ENCODE peak calls at places on chromosomes 6 and 20, in four cellular contexts. C, U, P and V are unnamed samples. For H3K9me3, the result is how much of the 10 kb centered on the place peaks cover.

GRCh38 chr6:154261688-154262397 is 94.8 kb downstream of the IPCEF1 start:
- DNase-seq in C (no peak), U (no peak), P (no peak), V (no peak)

GRCh38 chr6:89133981-89134380 is 11.9 kb upstream of the PM20D2 start:
- DNase-seq in C (no peak), U (no peak), P (no peak), V (no peak)

GRCh38 chr6:41408576-41408975 is 73.2 kb downstream of the NCR2 start:
- DNase-seq in C (no peak), U (no peak), P (no peak), V (no peak)

GRCh38 chr6:20717743-20718142 is 183.5 kb downstream of the CDKAL1 start:
- DNase-seq in C (no peak), U (no peak), P (no peak), V (no peak)

GRCh38 chr6:163751032-163751525 is 336.6 kb downstream of the QKI start:
- DNase-seq in C (no peak), U (no peak), P (no peak), V (no peak)

GRCh38 chr6:920512-920911 is 227.6 kb upstream of the EXOC2 start:
- DNase-seq in C (no peak), U (no peak), P (no peak), V (no peak)

GRCh38 chr6:113050979-113051378 is 703.8 kb downstream of the RFPL4B start:
- DNase-seq in C (no peak), U (no peak), P (no peak), V (no peak)

GRCh38 chr20:50048420-50049166 is 64.4 kb downstream of the UBE2V1 start:
- DNase-seq in C (no peak), U (no peak), P (peak), V (no peak)

DNA sequence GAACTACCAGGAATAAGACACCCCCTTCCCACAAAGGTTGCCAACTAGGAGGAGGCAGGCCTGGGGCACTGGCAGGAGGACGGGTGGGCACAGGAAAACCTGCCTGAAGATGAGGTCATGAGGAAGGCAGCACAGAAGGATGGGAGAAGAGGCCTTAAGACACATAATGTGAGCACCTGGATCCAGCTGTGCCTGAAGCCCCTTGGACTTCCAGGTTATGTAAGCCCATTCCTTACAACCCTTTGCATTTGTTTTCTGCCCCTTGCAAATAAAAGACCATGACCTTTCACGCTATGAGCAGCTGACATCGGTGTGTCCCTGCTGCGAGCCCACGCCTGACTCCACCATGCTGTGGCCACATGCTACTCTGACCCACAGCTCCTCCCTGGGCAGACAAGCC is 23.4 kb downstream of the KCNQ2 start:
- DNase-seq in C (no peak), U (no peak), P (no peak), V (no peak)
- H3K27ac ChIP-seq in C (no peak), U (no peak), P (no peak), V (no peak)

GRCh38 chr20:29299811-29300578 is 1957.5 kb upstream of the DEFB115 start:
- DNase-seq in C (no peak), U (no peak), P (no peak), V (no peak)

GRCh38 chr20:29297411-29298270 is 1959.8 kb upstream of the DEFB115 start:
- DNase-seq in C (no peak), U (no peak), P (no peak), V (no peak)

GRCh38 chr20:29300579-29301551 is 1956.6 kb upstream of the DEFB115 start:
- DNase-seq in C (no peak), U (no peak), P (no peak), V (no peak)

GRCh38 chr20:29298271-29298590 is 1959.2 kb upstream of the DEFB115 start:
- DNase-seq in C (no peak), U (no peak), P (no peak), V (no peak)

GRCh38 chr20:29298759-29299613 is 1958.5 kb upstream of the DEFB115 start:
- DNase-seq in C (no peak), U (no peak), P (no peak), V (no peak)
- H3K9me3 ChIP-seq in C (under half), U (under half), P (under half), V (under half)

GRCh38 chr6:16257999-16258708 is 19.8 kb downstream of the GMPR start:
- DNase-seq in C (no peak), U (no peak), P (no peak), V (no peak)
- H3K27ac ChIP-seq in C (no peak), U (no peak), P (no peak), V (no peak)

GRCh38 chr6:10413850-10414765 is 766 bp downstream of the TFAP2A start:
- DNase-seq in C (no peak), U (no peak), P (no peak), V (no peak)
- H3K9me3 ChIP-seq in C (under half), U (under half), P (under half), V (under half)

GRCh38 chr6:75108333-75108974 is 97.4 kb downstream of the COL12A1 start:
- DNase-seq in C (no peak), U (no peak), P (no peak), V (no peak)

GRCh38 chr6:75101896-75102680 is 103.8 kb downstream of the COL12A1 start:
- DNase-seq in C (no peak), U (no peak), P (no peak), V (no peak)

GRCh38 chr6:75107913-75108312 is 97.9 kb downstream of the COL12A1 start:
- DNase-seq in C (no peak), U (no peak), P (no peak), V (no peak)

GRCh38 chr6:75098709-75099108 is 107.1 kb downstream of the COL12A1 start:
- DNase-seq in C (no peak), U (no peak), P (peak), V (no peak)

DNA sequence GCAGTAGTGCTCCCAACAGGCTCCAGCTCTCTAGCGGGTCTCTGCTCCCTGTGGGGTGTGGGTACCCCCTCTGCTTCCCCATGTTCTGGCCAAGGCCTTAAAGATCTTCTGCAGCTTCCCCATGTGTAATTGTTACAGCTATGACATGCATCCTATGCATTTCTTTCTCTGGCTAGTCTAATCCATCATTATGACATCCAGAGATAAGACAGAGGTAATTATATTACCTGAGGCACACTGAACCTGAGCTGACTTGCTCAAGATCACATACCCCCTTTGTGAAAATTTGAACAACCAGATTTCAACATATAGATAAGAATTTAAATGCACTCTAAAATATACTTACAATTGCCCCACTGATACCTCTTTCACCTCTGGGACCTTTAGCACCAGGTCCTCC is 102.4 kb downstream of the COL12A1 start:
- DNase-seq in C (no peak), U (no peak), P (no peak), V (no peak)
- H3K27ac ChIP-seq in C (no peak), U (no peak), P (no peak), V (no peak)

DNA sequence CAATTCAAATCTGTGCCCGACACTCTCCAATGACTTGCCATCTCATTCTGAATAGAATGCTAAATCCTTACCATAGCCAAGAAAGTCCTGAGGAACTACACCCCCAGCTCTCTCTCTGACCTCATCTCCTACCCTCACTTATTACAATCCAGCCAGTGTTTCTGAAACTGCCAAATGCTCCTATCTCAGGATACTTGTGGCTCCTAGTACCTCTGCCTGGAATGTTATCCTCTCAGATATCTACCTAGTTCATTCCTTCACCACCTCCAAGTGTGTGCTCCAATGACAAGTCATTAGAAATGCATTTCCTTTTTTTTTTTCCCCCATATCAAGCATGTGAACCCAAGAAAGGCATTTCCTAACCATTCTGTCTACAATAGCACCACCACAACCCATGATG is 24.4 kb downstream of the ZNF184 start:
- DNase-seq in C (no peak), U (no peak), P (no peak), V (no peak)
- H3K9me3 ChIP-seq in C (half or more), U (under half), P (half or more), V (under half)

GRCh38 chr20:11247059-11247630 is 573.3 kb upstream of the JAG1 start:
- DNase-seq in C (no peak), U (no peak), P (no peak), V (no peak)
- H3K27ac ChIP-seq in C (no peak), U (no peak), P (no peak), V (no peak)

DNA sequence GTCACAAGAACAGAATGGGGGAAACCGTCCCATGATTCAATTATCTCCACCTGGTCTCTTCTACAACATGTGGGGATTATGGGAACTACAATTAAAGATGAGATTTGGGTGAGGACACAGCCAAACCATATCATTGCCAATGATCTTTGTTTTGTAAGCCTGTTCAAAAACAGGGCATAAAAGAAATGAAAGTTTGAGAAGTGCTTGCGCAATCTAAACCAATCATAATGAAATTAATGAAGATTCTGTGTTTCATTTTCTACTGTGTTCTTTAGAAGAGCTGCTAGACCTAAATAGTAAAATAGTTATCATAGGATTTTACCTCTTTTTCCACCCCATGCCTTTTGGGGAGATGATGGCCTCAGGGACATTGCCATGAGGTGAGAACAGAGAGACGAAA is 761.3 kb downstream of the HDGFL1 start:
- DNase-seq in C (no peak), U (no peak), P (no peak), V (no peak)
- H3K9me3 ChIP-seq in C (under half), U (under half), P (under half), V (under half)

GRCh38 chr6:144341831-144342527 is 56.8 kb downstream of the UTRN start:
- DNase-seq in C (no peak), U (no peak), P (peak), V (no peak)

GRCh38 chr6:144338474-144338873 is 53.3 kb downstream of the UTRN start:
- DNase-seq in C (no peak), U (no peak), P (no peak), V (no peak)

GRCh38 chr6:144340541-144341371 is 55.6 kb downstream of the UTRN start:
- DNase-seq in C (no peak), U (no peak), P (no peak), V (no peak)

GRCh38 chr6:144338951-144339681 is 54.0 kb downstream of the UTRN start:
- DNase-seq in C (no peak), U (no peak), P (no peak), V (no peak)

DNA sequence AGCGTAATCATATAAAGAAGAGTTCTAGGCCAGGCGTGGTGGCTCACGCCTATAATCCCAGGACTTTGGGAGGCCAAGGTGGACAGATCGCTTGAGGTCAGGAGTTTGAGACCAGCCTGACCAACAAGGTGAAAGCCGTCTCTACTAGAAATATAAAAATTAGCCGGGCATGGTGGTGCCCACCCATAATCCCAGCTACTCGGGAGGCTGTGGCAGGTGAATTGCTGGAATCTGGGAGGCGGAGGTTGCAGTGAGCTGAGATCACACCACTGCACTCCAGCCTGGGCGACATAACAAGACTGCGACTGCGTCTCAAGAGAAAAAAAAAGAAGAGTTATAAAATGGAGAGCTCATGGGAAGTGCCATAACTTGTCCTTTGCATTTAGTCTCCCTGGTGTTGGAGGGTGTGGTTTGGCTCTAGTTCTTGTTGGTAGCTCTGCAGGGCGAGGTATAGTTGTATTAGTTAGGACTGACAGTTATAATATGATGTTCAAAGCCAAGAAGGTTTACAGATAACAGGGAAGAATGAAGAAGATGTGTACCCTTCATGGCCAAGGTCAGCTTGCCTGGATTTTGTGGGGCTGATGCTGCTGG is 54.8 kb downstream of the UTRN start:
- DNase-seq in C (no peak), U (no peak), P (no peak), V (no peak)
- H3K27ac ChIP-seq in C (no peak), U (no peak), P (peak), V (no peak)

DNA sequence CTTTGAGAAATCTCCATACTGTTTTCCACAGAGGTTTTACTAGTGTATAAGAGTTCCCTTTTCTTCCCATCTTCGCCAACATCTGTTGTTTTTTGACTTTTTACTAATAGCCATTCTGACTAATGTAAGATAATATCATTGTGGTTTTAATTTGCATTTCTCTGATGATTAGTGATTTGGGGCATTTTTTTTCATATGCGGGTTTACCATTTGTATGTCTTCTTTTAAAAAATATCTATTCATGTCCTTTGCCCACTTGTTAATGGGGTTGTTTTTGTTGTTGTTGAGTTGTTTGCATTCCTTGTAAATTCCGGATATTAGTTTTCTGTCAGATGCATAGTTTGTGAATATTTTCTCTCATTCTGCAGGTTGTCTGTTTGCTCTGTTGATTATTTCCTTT is 167.1 kb downstream of the PRL start:
- DNase-seq in C (no peak), U (no peak), P (no peak), V (no peak)
- H3K9me3 ChIP-seq in C (under half), U (under half), P (under half), V (under half)